ENCODE peak calls at places on chromosomes 11 and 22, in ten cellular contexts. D is omental fat pad, Z is esophagus squamous epithelium, L is HFFc6, Y is Peyer's patch, C is endothelial cell, O is brain microvascular endothelial cell, J is GM13976, Q is H9, A is uterus. M is an unnamed sample.

GRCh38 chr11:12210200-12210599 is 99.8 kb downstream of the MICAL2 start:
- DNase-seq in D (no peak), Z (no peak), L (no peak), Y (no peak), C (no peak), O (no peak), J (no peak), Q (no peak), A (no peak), M (no peak)

GRCh38 chr11:70048279-70049024 is 29.7 kb upstream of the ANO1 start:
- DNase-seq in D (no peak), Z (no peak), L (no peak), Y (no peak), C (peak; percentile 24), O (no peak), J (no peak), Q (peak; percentile 56), A (no peak), M (no peak)

GRCh38 chr11:67302571-67303131 is 679 bp upstream of the SSH3 start:
- DNase-seq in D (no peak), Z (no peak), L (no peak), Y (peak; percentile 69), C (peak; percentile 38), O (peak; percentile 17), J (no peak), Q (peak; percentile 85), A (peak; percentile 30), M (no peak)

GRCh38 chr11:85394288-85394687 is 232.9 kb downstream of the DLG2 start:
- DNase-seq in D (no peak), Z (no peak), L (no peak), Y (no peak), C (no peak), O (no peak), J (no peak), Q (no peak), A (no peak), M (no peak)

GRCh38 chr11:122248130-122248529 is 132.1 kb upstream of the BLID start:
- DNase-seq in D (no peak), Z (no peak), L (no peak), Y (no peak), C (no peak), O (no peak), J (no peak), Q (no peak), A (no peak), M (no peak)

GRCh38 chr22:25900880-25901279 is 158.9 kb downstream of the MYO18B start:
- DNase-seq in D (no peak), Z (no peak), L (no peak), Y (no peak), C (no peak), O (no peak), J (no peak), Q (no peak), A (no peak), M (no peak)

GRCh38 chr11:16809901-16810668 is 71.6 kb downstream of the C11orf58 start:
- DNase-seq in D (no peak), Z (no peak), L (no peak), Y (no peak), C (no peak), O (no peak), J (no peak), Q (no peak), A (no peak), M (no peak)

GRCh38 chr22:49553518-49554295 is 274.0 kb downstream of the BRD1 start:
- DNase-seq in D (no peak), Z (no peak), L (no peak), Y (peak; percentile 42), C (peak; percentile 49), O (no peak), J (no peak), Q (no peak), A (no peak), M (no peak)

GRCh38 chr22:23894710-23895598 is 771 bp downstream of the MIF start:
- DNase-seq in D (peak; percentile 48), Z (peak; percentile 14), L (peak; percentile 60), Y (peak; percentile 89), C (peak; percentile 67), O (peak; percentile 58), J (peak; percentile 84), Q (peak; percentile 82), A (peak; percentile 75), M (peak; percentile 85)

GRCh38 chr11:132140056-132140455 is 769.6 kb downstream of the NTM start:
- DNase-seq in D (no peak), Z (no peak), L (no peak), Y (no peak), C (no peak), O (no peak), J (no peak), Q (no peak), A (no peak), M (no peak)

GRCh38 chr11:119684361-119685072 is 44.5 kb downstream of the NECTIN1 start:
- DNase-seq in D (no peak), Z (no peak), L (peak; percentile 44), Y (no peak), C (peak; percentile 46), O (peak; percentile 64), J (no peak), Q (no peak), A (no peak), M (peak; percentile 43)

GRCh38 chr22:22576244-22576988 is 17.4 kb upstream of the PRAME start:
- DNase-seq in D (no peak), Z (no peak), L (peak; percentile 15), Y (peak; percentile 68), C (peak; percentile 84), O (peak; percentile 45), J (peak; percentile 61), Q (peak; percentile 79), A (no peak), M (peak; percentile 51)

GRCh38 chr11:27926469-27926868 is 181.5 kb downstream of the KIF18A start:
- DNase-seq in D (no peak), Z (no peak), L (no peak), Y (no peak), C (no peak), O (no peak), J (no peak), Q (no peak), A (no peak), M (no peak)

GRCh38 chr11:39732002-39732401 is 1727.5 kb downstream of the LRRC4C start:
- DNase-seq in D (no peak), Z (no peak), L (no peak), Y (no peak), C (no peak), O (no peak), J (no peak), Q (no peak), A (no peak), M (no peak)

GRCh38 chr11:86955111-86955673 is at the start of gene FZD4:
- DNase-seq in D (peak; percentile 60), Z (no peak), L (peak; percentile 81), Y (peak; percentile 93), C (peak; percentile 94), O (peak; percentile 75), J (peak; percentile 95), Q (peak; percentile 90), A (peak; percentile 91), M (peak; percentile 62)
- TF ChIP-seq CTCF in D (no peak), Z (peak; percentile 6), L (no peak), Y (no peak), C (no peak), O (no peak), J (no peak), Q (no peak), A (no peak), M (no peak)

GRCh38 chr11:2312232-2313042 is 10.6 kb downstream of the TSPAN32 start:
- DNase-seq in D (no peak), Z (no peak), L (peak; percentile 57), Y (peak; percentile 32), C (no peak), O (peak; percentile 16), J (no peak), Q (no peak), A (peak; percentile 80), M (no peak)
- TF ChIP-seq CTCF in D (no peak), Z (no peak), L (peak; percentile 37), Y (no peak), C (no peak), O (no peak), J (no peak), Q (peak; percentile 46), A (no peak), M (no peak)

GRCh38 chr11:33835143-33835878 is 56.6 kb downstream of the LMO2 start:
- DNase-seq in D (no peak), Z (no peak), L (peak; percentile 84), Y (no peak), C (no peak), O (peak; percentile 78), J (no peak), Q (no peak), A (peak; percentile 37), M (no peak)
- TF ChIP-seq CTCF in D (no peak), Z (peak; percentile 29), L (peak; percentile 77), Y (no peak), C (no peak), O (no peak), J (no peak), Q (no peak), A (peak; percentile 27), M (no peak)

GRCh38 chr11:120956710-120957500 is 67.0 kb upstream of the TBCEL start:
- DNase-seq in D (no peak), Z (no peak), L (no peak), Y (no peak), C (no peak), O (no peak), J (peak; percentile 34), Q (peak; percentile 80), A (no peak), M (peak; percentile 52)

GRCh38 chr11:120950880-120951279 is 73.0 kb upstream of the TBCEL start:
- DNase-seq in D (no peak), Z (no peak), L (no peak), Y (no peak), C (no peak), O (no peak), J (no peak), Q (no peak), A (no peak), M (no peak)

GRCh38 chr11:120954381-120954780 is 69.5 kb upstream of the TBCEL start:
- DNase-seq in D (no peak), Z (no peak), L (no peak), Y (no peak), C (no peak), O (no peak), J (no peak), Q (no peak), A (no peak), M (no peak)

GRCh38 chr11:120953230-120953558 is 70.7 kb upstream of the TBCEL start:
- DNase-seq in D (no peak), Z (no peak), L (no peak), Y (no peak), C (no peak), O (no peak), J (no peak), Q (no peak), A (no peak), M (no peak)

GRCh38 chr11:120952503-120953229 is 71.2 kb upstream of the TBCEL start:
- DNase-seq in D (peak; percentile 46), Z (peak; percentile 6), L (peak; percentile 58), Y (peak; percentile 77), C (peak; percentile 93), O (peak; percentile 50), J (peak; percentile 82), Q (peak; percentile 90), A (peak; percentile 50), M (peak; percentile 66)
- TF ChIP-seq CTCF in D (no peak), Z (peak; percentile 67), L (peak; percentile 82), Y (peak; percentile 77), C (peak; percentile 62), O (peak; percentile 89), J (peak; percentile 76), Q (peak; percentile 78), A (peak; percentile 64), M (peak; percentile 69)

GRCh38 chr22:40856513-40857308 is at the start of the genes ST13 and XPNPEP3:
- DNase-seq in D (peak; percentile 85), Z (peak; percentile 81), L (peak; percentile 95), Y (peak; percentile 99), C (peak; percentile 97), O (peak; percentile 96), J (peak; percentile 94), Q (peak; percentile 97), A (peak; percentile 98), M (peak; percentile 98)
- TF ChIP-seq CTCF in D (no peak), Z (no peak), L (peak; percentile 74), Y (peak; percentile 30), C (peak; percentile 51), O (peak; percentile 52), J (no peak), Q (peak; percentile 24), A (peak; percentile 23), M (peak; percentile 16)

M was measured in activated CD8-positive, alpha-beta T cell treated with anti-CD3 and anti-CD28 coated beads for 36 hours.